ENCODE peak calls at places on chromosomes 11 and 22, in six cellular contexts. X is RWPE1, P is GM23248, D is HTR-8/SVneo, J is fibroblast of pulmonary artery, I is H7. B is an unnamed sample.

GRCh38 chr11:130077671-130078468 is 8.2 kb downstream of the APLP2 start:
- DNase-seq in D (no peak), P (no peak), X (no peak), I (no peak), J (no peak), B (no peak)

GRCh38 chr22:22710719-22711531 is 66.5 kb downstream of the GGTLC2 start:
- DNase-seq in P (peak), J (peak), X (peak), I (peak), D (peak), B (peak)

GRCh38 chr11:120513436-120514315 is 2.1 kb downstream of the GRIK4 start:
- DNase-seq in P (no peak), I (peak), J (no peak), X (no peak), D (no peak), B (no peak)

GRCh38 chr11:62889484-62890437 is 9.1 kb downstream of the SLC3A2 start:
- DNase-seq in D (peak), X (peak), I (peak), J (peak), P (peak), B (peak)

GRCh38 chr11:112294688-112295340 is 34.2 kb upstream of the PLET1 start:
- DNase-seq in X (no peak), D (no peak), P (no peak), J (no peak), I (no peak), B (no peak)

GRCh38 chr22:40247976-40248375 is 70.3 kb downstream of the TNRC6B start:
- DNase-seq in X (no peak), P (no peak), I (no peak), J (no peak), D (no peak), B (no peak)

GRCh38 chr22:40345271-40345670 is 1.0 kb upstream of the ADSL start:
- DNase-seq in I (no peak), D (no peak), P (peak), J (peak), X (no peak), B (peak)

GRCh38 chr11:76663461-76663760 is 7.1 kb downstream of the LRRC32 start:
- DNase-seq in J (no peak), D (no peak), P (no peak), X (no peak), I (peak), B (no peak)

GRCh38 chr22:46652081-46652929 is 32.1 kb downstream of the GRAMD4 start:
- DNase-seq in D (peak), P (no peak), J (peak), X (no peak), I (no peak), B (peak)

GRCh38 chr11:15507592-15507991 is 392.9 kb downstream of the INSC start:
- DNase-seq in D (no peak), P (no peak), X (no peak), J (no peak), I (no peak), B (no peak)

GRCh38 chr11:31887180-31887579 is 76.1 kb upstream of the PAX6 start:
- DNase-seq in D (no peak), I (peak), X (no peak), P (no peak), J (no peak), B (peak)

GRCh38 chr11:93020248-93021088 is 51.0 kb downstream of the MTNR1B start:
- DNase-seq in P (peak), I (no peak), J (peak), X (peak), D (peak), B (peak)

GRCh38 chr11:64206457-64207246 is at the start of gene FERMT3:
- DNase-seq in I (peak), P (no peak), D (no peak), X (no peak), J (no peak), B (no peak)

GRCh38 chr11:75330279-75330678 is 21.2 kb downstream of the ARRB1 start:
- DNase-seq in D (no peak), J (no peak), I (no peak), P (no peak), X (no peak), B (no peak)

GRCh38 chr22:48612077-48612995 is 1215.3 kb downstream of the BRD1 start:
- DNase-seq in J (no peak), P (no peak), I (no peak), X (no peak), D (no peak), B (no peak)

GRCh38 chr11:36953986-36954385 is 355.9 kb upstream of the RAG2 start:
- DNase-seq in J (peak), X (no peak), I (no peak), P (peak), D (no peak), B (no peak)

GRCh38 chr11:118401880-118402590 is 629 bp downstream of the ATP5MG start:
- DNase-seq in J (peak), P (peak), D (peak), X (peak), I (no peak), B (peak)

GRCh38 chr11:66448523-66448922 is 9.9 kb upstream of the MRPL11 start:
- DNase-seq in J (no peak), X (no peak), P (no peak), D (no peak), I (no peak), B (no peak)

GRCh38 chr11:114308689-114309089 is 12.5 kb downstream of the NNMT start:
- DNase-seq in D (no peak), I (no peak), P (peak), X (no peak), J (peak), B (peak)

GRCh38 chr11:35143509-35144102 is 4.6 kb downstream of the CD44 start:
- DNase-seq in D (no peak), J (no peak), P (peak), X (no peak), I (no peak), B (no peak)

GRCh38 chr22:43883012-43883661 is 8.7 kb downstream of the PNPLA5 start:
- DNase-seq in D (peak), J (peak), X (peak), I (peak), P (peak), B (peak)